ENCODE peak calls at places on chromosomes 11 and 22, in six cellular contexts. Y, P, E, H, D and G are unnamed samples.

GRCh38 chr11:87061766-87062165 is 24.0 kb downstream of the TMEM135 start:
- DNase-seq in Y (no peak), P (no peak), E (no peak), H (no peak), D (no peak), G (no peak)

GRCh38 chr22:37751449-37752188 is 54.8 kb downstream of the TRIOBP start:
- DNase-seq in Y (no peak), P (no peak), E (no peak), H (peak; percentile 33), D (no peak), G (no peak)

GRCh38 chr11:46491661-46492331 is 100.2 kb upstream of the CHRM4 start:
- DNase-seq in Y (no peak), P (no peak), E (no peak), H (no peak), D (no peak), G (no peak)

GRCh38 chr11:17752144-17752543 is 17.6 kb downstream of the KCNC1 start:
- DNase-seq in Y (no peak), P (no peak), E (no peak), H (no peak), D (no peak), G (no peak)

GRCh38 chr11:111631666-111632039 is 29.4 kb downstream of the SIK2 start:
- DNase-seq in Y (peak; percentile 1), P (peak; percentile 68), E (peak; percentile 6), H (peak; percentile 91), D (peak; percentile 86), G (peak; percentile 75)

GRCh38 chr11:128643661-128644060 is 50.2 kb upstream of the FLI1 start:
- DNase-seq in Y (no peak), P (no peak), E (no peak), H (no peak), D (no peak), G (no peak)

GRCh38 chr22:36085476-36086169 is 57.0 kb upstream of the RBFOX2 start:
- DNase-seq in Y (no peak), P (no peak), E (no peak), H (no peak), D (no peak), G (no peak)

GRCh38 chr11:118621071-118621815 is 13.8 kb downstream of the PHLDB1 start:
- DNase-seq in Y (no peak), P (peak; percentile 95), E (peak; percentile 87), H (peak; percentile 92), D (peak; percentile 82), G (peak; percentile 91)

GRCh38 chr11:65362320-65362931 is 7.9 kb downstream of the TIGD3 start:
- DNase-seq in Y (no peak), P (no peak), E (no peak), H (no peak), D (no peak), G (no peak)